ENCODE peak calls at places on chromosome 4, in four cellular contexts. I, C, L and Y are unnamed samples. For H3K27me3, the result is how much of the 10 kb centered on the place peaks cover.

GRCh38 chr4:87465739-87466366 is 43.5 kb downstream of the NUDT9 start:
- DNase-seq in C (no peak), I (no peak), L (no peak), Y (no peak)

GRCh38 chr4:48594185-48594584 is 104.1 kb downstream of the ZAR1 start:
- DNase-seq in I (no peak), C (no peak), L (no peak), Y (no peak)

GRCh38 chr4:100177855-100178254 is 12.4 kb downstream of the DDIT4L start:
- DNase-seq in L (no peak), I (no peak), C (no peak), Y (no peak)

GRCh38 chr4:14264437-14264836 is 636.9 kb upstream of the BOD1L1 start:
- DNase-seq in C (no peak), L (no peak), I (no peak), Y (no peak)

GRCh38 chr4:153466637-153467153 is 535 bp downstream of the TMEM131L start:
- DNase-seq in C (peak), L (no peak), I (no peak), Y (peak)

GRCh38 chr4:188246488-188246887 is 107.2 kb downstream of the TRIML1 start:
- DNase-seq in C (no peak), I (no peak), L (no peak), Y (no peak)

GRCh38 chr4:146023334-146023967 is 84.8 kb upstream of the ZNF827 start:
- DNase-seq in C (no peak), I (no peak), L (no peak), Y (no peak)

GRCh38 chr4:125043453-125043852 is 271.3 kb upstream of the FAT4 start:
- DNase-seq in L (no peak), C (no peak), I (no peak), Y (no peak)

GRCh38 chr4:56160631-56161030 is 211.9 kb downstream of the CEP135 start:
- DNase-seq in I (no peak), L (no peak), C (no peak), Y (no peak)

GRCh38 chr4:168076989-168077725 is 15.2 kb upstream of the ANXA10 start:
- DNase-seq in C (no peak), L (no peak), I (peak), Y (no peak)

GRCh38 chr4:22389240-22389871 is 126.5 kb downstream of the ADGRA3 start:
- DNase-seq in C (no peak), I (peak), L (no peak), Y (no peak)
- TF ChIP-seq CTCF in C (peak), I (peak), L (peak), Y (peak)

GRCh38 chr4:110624904-110625494 is 2.1 kb upstream of the PITX2 start:
- DNase-seq in C (no peak), I (no peak), L (no peak), Y (no peak)
- H3K27me3 ChIP-seq in C (half or more), I (under half), L (half or more), Y (half or more)

GRCh38 chr4:73869130-73870055 is at the start of gene CXCL1:
- DNase-seq in L (peak), I (peak), C (peak), Y (peak)
- TF ChIP-seq CTCF in L (no peak), I (no peak), C (no peak), Y (no peak)

GRCh38 chr4:8846864-8847263 is 24.8 kb downstream of the HMX1 start:
- DNase-seq in L (no peak), I (peak), C (peak), Y (peak)

GRCh38 chr4:8846046-8846720 is 25.5 kb downstream of the HMX1 start:
- DNase-seq in I (peak), L (no peak), C (peak), Y (peak)

GRCh38 chr4:8847331-8847730 is 24.3 kb downstream of the HMX1 start:
- DNase-seq in I (peak), C (peak), L (no peak), Y (peak)

GRCh38 chr4:8848507-8849265 is 23.0 kb downstream of the HMX1 start:
- DNase-seq in C (peak), L (no peak), I (no peak), Y (peak)

DNA sequence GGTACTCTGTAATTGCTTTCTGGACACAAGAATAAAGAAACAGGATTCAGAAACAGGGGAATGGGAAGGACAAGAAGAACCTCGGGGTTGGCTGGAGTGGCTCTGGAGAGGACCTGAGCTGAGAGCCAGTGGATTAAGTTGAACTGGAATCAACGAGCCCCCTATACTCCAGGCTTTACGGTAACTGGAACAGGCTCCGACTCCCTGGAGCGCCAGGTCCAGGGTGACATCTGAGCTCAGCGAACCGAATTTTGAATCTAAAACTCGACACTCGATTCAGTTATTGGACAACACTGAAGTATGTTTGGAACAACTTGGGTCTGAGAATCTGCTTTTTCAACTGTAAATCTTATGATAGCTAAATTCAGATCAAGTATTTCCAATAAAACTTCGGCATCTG is 23.9 kb downstream of the HMX1 start:
- DNase-seq in C (peak), I (no peak), L (no peak), Y (no peak)
- H3K27me3 ChIP-seq in C (half or more), I (under half), L (half or more), Y (under half)

DNA sequence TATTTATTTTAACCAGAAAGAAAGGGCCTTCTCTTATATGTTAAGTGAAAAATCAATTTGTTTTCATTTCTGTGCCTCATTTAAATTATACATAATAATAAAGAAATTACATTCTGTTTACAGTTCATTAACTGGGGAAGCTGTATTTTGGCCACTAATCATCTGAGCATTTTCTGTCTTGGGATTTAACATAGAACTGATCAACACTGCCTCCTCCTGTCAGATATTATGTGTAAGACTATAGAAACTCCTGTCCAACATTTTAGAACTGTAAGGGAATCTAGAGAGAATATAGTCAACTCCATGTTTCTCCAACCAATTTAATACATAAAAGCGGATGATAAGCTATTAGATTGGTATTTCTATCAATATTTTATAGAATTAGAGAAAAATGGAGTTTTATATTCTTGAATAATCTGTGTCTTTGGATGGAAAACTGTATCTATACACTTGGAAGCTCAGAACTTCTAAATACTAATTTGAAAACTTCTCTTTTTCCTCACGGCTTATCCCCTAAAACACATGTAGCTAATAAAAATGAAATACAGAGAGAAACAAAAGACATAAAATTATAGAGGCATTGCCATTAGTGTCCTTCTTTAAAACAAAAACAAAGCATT is 33.0 kb downstream of the ENPEP start:
- DNase-seq in I (no peak), C (no peak), L (no peak), Y (no peak)
- TF ChIP-seq CTCF in I (no peak), C (no peak), L (peak), Y (no peak)

DNA sequence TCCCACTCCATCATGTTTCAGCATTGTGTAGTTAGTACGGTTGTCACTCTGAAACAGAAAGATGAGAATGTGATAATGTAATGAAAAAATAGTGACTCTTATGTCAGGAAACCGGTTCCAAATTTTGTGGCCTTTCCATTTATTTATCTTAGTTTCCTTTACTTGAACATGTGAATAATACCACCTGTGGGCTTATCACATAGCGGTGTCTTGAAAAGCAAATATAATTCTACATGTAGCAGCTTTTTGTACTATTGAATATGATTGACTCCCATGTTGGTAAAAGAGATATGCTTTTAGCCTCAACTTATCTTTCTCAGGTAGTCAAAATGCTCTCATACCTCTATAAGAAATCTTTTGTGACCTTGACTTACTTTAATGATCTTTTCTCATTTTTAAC is 12.0 kb downstream of the PRDM8 start:
- DNase-seq in C (no peak), I (no peak), L (no peak), Y (no peak)
- H3K27me3 ChIP-seq in C (half or more), I (under half), L (under half), Y (under half)

DNA sequence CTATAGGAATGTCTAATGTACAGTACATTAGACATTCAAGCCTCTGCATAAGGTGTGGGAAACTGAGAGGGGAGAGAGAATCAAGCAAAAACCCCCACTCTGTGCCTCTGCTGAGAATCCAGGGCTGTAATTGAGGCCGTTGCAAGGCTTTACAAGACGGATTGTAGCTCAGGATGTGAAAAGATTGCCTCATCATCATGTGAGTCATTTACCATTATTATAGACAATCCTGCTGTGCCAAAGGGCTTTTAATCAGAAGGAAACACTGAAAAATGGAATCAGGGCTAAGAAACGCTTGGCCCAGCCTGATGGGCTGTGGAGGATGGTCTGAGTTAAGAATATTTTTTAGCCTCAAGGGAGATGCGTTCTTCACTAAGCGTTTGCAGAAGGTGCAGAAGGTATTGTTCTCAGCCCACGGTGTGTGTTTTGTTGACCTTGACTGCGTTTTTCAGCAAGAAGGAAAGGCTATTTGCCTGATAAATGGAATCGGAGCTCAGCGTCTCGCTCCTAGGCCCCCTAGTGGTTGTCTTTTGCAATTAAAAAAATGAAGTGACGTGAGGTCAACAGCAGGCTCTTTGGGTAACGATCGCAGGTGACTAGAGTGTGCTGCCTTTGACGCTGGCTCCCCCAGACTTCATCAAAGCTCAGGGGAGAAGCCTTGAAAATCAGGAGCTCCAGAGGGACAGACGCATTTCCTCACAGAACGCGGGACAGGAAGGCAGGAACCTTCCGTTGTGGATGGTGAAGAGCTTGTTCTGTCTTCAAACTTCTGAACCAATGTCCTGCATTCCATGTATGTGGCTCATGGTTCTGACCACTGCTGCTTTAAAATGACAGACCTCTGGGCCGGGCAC is 18.1 kb upstream of the CHRNA9 start:
- DNase-seq in I (peak), L (no peak), C (no peak), Y (no peak)
- TF ChIP-seq CTCF in I (peak), L (peak), C (peak), Y (peak)